ENCODE peak calls at places on chromosomes 11 and 22, in seven cellular contexts. H, E, L, G, T, W and C are unnamed samples.

GRCh38 chr11:99020324-99021225 is at the start of gene CNTN5:
- DNase-seq in H (peak; percentile 18), E (peak; percentile 20), L (peak; percentile 19), G (peak; percentile 13), T (peak; percentile 87), W (no peak), C (peak; percentile 35)

GRCh38 chr11:106770489-106771100 is 247.7 kb downstream of the GUCY1A2 start:
- DNase-seq in H (no peak), E (no peak), L (no peak), G (no peak), T (no peak), W (no peak), C (no peak)

GRCh38 chr11:122984186-122985011 is 2.8 kb upstream of the BSX start:
- DNase-seq in H (no peak), E (no peak), L (peak; percentile 9), G (no peak), T (peak; percentile 54), W (no peak), C (no peak)

GRCh38 chr11:26849009-26849408 is 127.1 kb upstream of the SLC5A12 start:
- DNase-seq in H (no peak), E (no peak), L (no peak), G (no peak), T (no peak), W (no peak), C (no peak)

GRCh38 chr11:613369-613968 is 2.3 kb downstream of the IRF7 start:
- DNase-seq in H (peak; percentile 95), E (peak; percentile 37), L (peak; percentile 60), G (peak; percentile 92), T (peak; percentile 80), W (peak; percentile 48), C (peak; percentile 59)

GRCh38 chr11:80720295-80720694 is 1279.5 kb upstream of the TENM4 start:
- DNase-seq in H (no peak), E (no peak), L (no peak), G (no peak), T (no peak), W (peak; percentile 3), C (no peak)

GRCh38 chr11:45872513-45873356 is 12.7 kb upstream of the MAPK8IP1 start:
- DNase-seq in H (no peak), E (peak; percentile 95), L (peak; percentile 69), G (no peak), T (peak; percentile 83), W (peak; percentile 57), C (peak; percentile 82)

GRCh38 chr11:86116996-86117705 is 48.3 kb upstream of the PICALM start:
- DNase-seq in H (no peak), E (peak; percentile 81), L (no peak), G (no peak), T (no peak), W (no peak), C (peak; percentile 63)

GRCh38 chr22:42635531-42635930 is 4.9 kb downstream of the ATP5MGL start:
- DNase-seq in H (no peak), E (peak; percentile 93), L (peak; percentile 82), G (peak; percentile 55), T (no peak), W (peak; percentile 87), C (peak; percentile 85)

GRCh38 chr22:48227341-48228018 is 1465.0 kb downstream of the TBC1D22A start:
- DNase-seq in H (no peak), E (no peak), L (no peak), G (no peak), T (no peak), W (no peak), C (no peak)

GRCh38 chr22:36183446-36183845 is 18.2 kb downstream of the APOL4 start:
- DNase-seq in H (no peak), E (no peak), L (no peak), G (no peak), T (no peak), W (no peak), C (no peak)

GRCh38 chr11:9264381-9265210 is 554 bp downstream of the DENND5A start:
- DNase-seq in H (peak; percentile 49), E (peak; percentile 79), L (peak; percentile 12), G (peak; percentile 43), T (peak; percentile 56), W (peak; percentile 87), C (peak; percentile 71)

GRCh38 chr22:42436402-42436801 is 4.2 kb upstream of the NFAM1 start:
- DNase-seq in H (no peak), E (no peak), L (no peak), G (no peak), T (no peak), W (no peak), C (no peak)

GRCh38 chr11:6911946-6912345 is 8.9 kb upstream of the OR2D3 start:
- DNase-seq in H (no peak), E (peak; percentile 13), L (no peak), G (no peak), T (no peak), W (peak; percentile 68), C (peak; percentile 63)

GRCh38 chr11:44030996-44031395 is 16.8 kb upstream of the ACCSL start:
- DNase-seq in H (no peak), E (no peak), L (no peak), G (no peak), T (no peak), W (no peak), C (no peak)

GRCh38 chr11:86244063-86244521 is 461 bp upstream of the EED start:
- DNase-seq in H (peak; percentile 88), E (peak; percentile 84), L (peak; percentile 84), G (peak; percentile 91), T (peak; percentile 92), W (no peak), C (peak; percentile 79)

GRCh38 chr11:70502677-70503076 is 104.3 kb downstream of the CTTN start:
- DNase-seq in H (no peak), E (no peak), L (no peak), G (no peak), T (no peak), W (no peak), C (no peak)

GRCh38 chr11:128316541-128317206 is 270.7 kb downstream of the ETS1 start:
- DNase-seq in H (no peak), E (no peak), L (no peak), G (no peak), T (no peak), W (no peak), C (no peak)

GRCh38 chr11:110184974-110185597 is 91.9 kb downstream of the ZC3H12C start:
- DNase-seq in H (no peak), E (peak; percentile 74), L (no peak), G (no peak), T (no peak), W (peak; percentile 47), C (peak; percentile 57)

GRCh38 chr22:38700271-38700788 is 413 bp downstream of the JOSD1 start:
- DNase-seq in H (peak; percentile 75), E (no peak), L (peak; percentile 85), G (peak; percentile 80), T (no peak), W (no peak), C (no peak)

GRCh38 chr11:120750647-120751419 is 239.3 kb downstream of the GRIK4 start:
- DNase-seq in H (no peak), E (no peak), L (no peak), G (no peak), T (no peak), W (no peak), C (no peak)

GRCh38 chr11:82828472-82828871 is 71.8 kb downstream of the PRCP start:
- DNase-seq in H (no peak), E (no peak), L (no peak), G (no peak), T (no peak), W (no peak), C (no peak)

GRCh38 chr11:82831364-82831763 is 68.9 kb downstream of the PRCP start:
- DNase-seq in H (no peak), E (no peak), L (no peak), G (no peak), T (no peak), W (no peak), C (no peak)

GRCh38 chr11:82829101-82829500 is 71.1 kb downstream of the PRCP start:
- DNase-seq in H (no peak), E (no peak), L (no peak), G (no peak), T (no peak), W (no peak), C (no peak)

GRCh38 chr11:82832983-82833382 is 67.2 kb downstream of the PRCP start:
- DNase-seq in H (no peak), E (no peak), L (no peak), G (no peak), T (no peak), W (no peak), C (no peak)
- H3K36me3 ChIP-seq in H (no peaks in the 10 kb centered on the region), E (no peaks in the 10 kb centered on the region), L (no peaks in the 10 kb centered on the region), G (no peaks in the 10 kb centered on the region), T (peaks cover 6% of the 10 kb centered on the region), W (peaks cover 3% of the 10 kb centered on the region), C (no peaks in the 10 kb centered on the region)

GRCh38 chr11:59981106-59981770 is 17.4 kb downstream of the OOSP4A start:
- DNase-seq in H (no peak), E (no peak), L (no peak), G (no peak), T (no peak), W (no peak), C (no peak)

DNA sequence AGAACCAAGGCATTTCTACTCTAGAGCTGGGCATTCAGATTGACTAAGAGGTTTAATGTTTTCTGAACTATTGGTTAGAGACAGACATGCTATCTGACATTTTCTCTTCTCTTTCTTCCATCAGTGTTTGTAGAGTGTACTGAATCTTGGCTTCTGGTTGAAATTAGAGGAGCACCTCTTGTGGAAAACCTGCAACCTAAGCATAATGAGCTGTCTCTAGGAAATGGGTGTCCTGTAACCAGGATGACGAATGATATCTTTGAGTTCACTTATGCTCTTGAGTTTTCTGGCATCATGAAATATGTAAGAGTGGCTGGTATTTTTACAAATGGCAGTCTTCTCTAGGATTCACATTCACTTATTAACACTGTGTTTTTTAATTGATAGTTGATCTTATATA is 19.4 kb downstream of the OOSP4A start:
- DNase-seq in H (no peak), E (no peak), L (no peak), G (no peak), T (no peak), W (no peak), C (no peak)
- TF ChIP-seq CTCF in H (no peak), E (no peak), L (no peak), G (no peak), T (no peak), W (no peak), C (no peak)

GRCh38 chr11:35227551-35228341 is 88.8 kb downstream of the CD44 start:
- DNase-seq in H (no peak), E (no peak), L (no peak), G (no peak), T (no peak), W (no peak), C (no peak)

GRCh38 chr11:35218956-35219355 is 80.0 kb downstream of the CD44 start:
- DNase-seq in H (no peak), E (peak; percentile 75), L (no peak), G (no peak), T (no peak), W (no peak), C (peak; percentile 37)

GRCh38 chr11:35223429-35223828 is 84.5 kb downstream of the CD44 start:
- DNase-seq in H (no peak), E (peak; percentile 67), L (no peak), G (no peak), T (peak; percentile 31), W (no peak), C (peak; percentile 77)
- H3K36me3 ChIP-seq in H (no peaks in the 10 kb centered on the region), E (peaks cover 26% of the 10 kb centered on the region), L (peaks cover 90% of the 10 kb centered on the region), G (peaks cover 23% of the 10 kb centered on the region), T (no peaks in the 10 kb centered on the region), W (no peaks in the 10 kb centered on the region), C (peaks cover 31% of the 10 kb centered on the region)

DNA sequence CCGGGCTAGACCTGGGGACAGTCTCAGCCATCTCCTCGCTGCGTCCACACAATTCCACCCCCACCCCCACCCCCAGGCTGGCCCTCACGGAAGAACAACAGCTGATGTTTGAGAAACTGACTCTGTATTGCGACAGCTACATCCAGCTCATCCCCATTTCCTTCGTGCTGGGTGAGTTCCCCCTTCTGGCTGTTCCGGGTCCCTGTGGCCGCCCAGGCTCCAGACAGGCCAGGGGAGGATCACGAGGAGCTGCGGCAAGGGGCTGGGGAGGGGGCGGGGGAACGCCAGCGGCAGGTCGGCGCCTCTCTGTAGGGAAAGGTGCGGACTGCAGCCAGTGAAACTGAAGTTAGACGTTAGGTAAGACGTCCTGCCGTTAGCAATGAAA is 4.9 kb downstream of the BEST1 start:
- DNase-seq in H (peak; percentile 32), E (peak; percentile 53), L (no peak), G (peak; percentile 49), T (peak; percentile 57), W (no peak), C (peak; percentile 49)
- TF ChIP-seq CTCF in H (no peak), E (peak; percentile 35), L (no peak), G (no peak), T (peak; percentile 34), W (no peak), C (peak; percentile 48)